ENCODE peak calls at places on chromosome 10, in ten cellular contexts. O, J, X, E, C, U, V, D, K and T are unnamed samples.

GRCh38 chr10:80191589-80192270 is 13.6 kb downstream of the ANXA11 start:
- DNase-seq in O (no peak), J (no peak), X (no peak), E (peak; percentile 84), C (no peak), U (no peak), V (no peak), D (no peak), K (no peak), T (no peak)

GRCh38 chr10:16644146-16644545 is 122.5 kb upstream of the C1QL3 start:
- DNase-seq in O (peak; percentile 1), J (no peak), X (no peak), E (no peak), C (no peak), U (no peak), V (no peak), D (no peak), K (no peak), T (no peak)

GRCh38 chr10:27658788-27659187 is 86.8 kb downstream of the MKX start:
- DNase-seq in O (no peak), J (no peak), X (no peak), E (no peak), C (no peak), U (no peak), V (no peak), D (no peak), K (no peak), T (no peak)

GRCh38 chr10:63318491-63318890 is 147.3 kb downstream of the JMJD1C start:
- DNase-seq in O (no peak), J (no peak), X (no peak), E (no peak), C (no peak), U (no peak), V (no peak), D (no peak), K (no peak), T (no peak)

GRCh38 chr10:31209523-31209922 is 109.5 kb upstream of the ZEB1 start:
- DNase-seq in O (peak; percentile 31), J (no peak), X (no peak), E (no peak), C (no peak), U (no peak), V (no peak), D (no peak), K (no peak), T (no peak)

GRCh38 chr10:121572857-121573540 is 25.2 kb downstream of the FGFR2 start:
- DNase-seq in O (no peak), J (no peak), X (no peak), E (no peak), C (no peak), U (no peak), V (no peak), D (no peak), K (no peak), T (no peak)

GRCh38 chr10:104318810-104319684 is 19.2 kb downstream of the ITPRIP start:
- DNase-seq in O (no peak), J (no peak), X (no peak), E (peak; percentile 35), C (no peak), U (no peak), V (no peak), D (no peak), K (peak; percentile 71), T (no peak)

GRCh38 chr10:71409516-71410104 is 12.9 kb downstream of the CDH23 start:
- DNase-seq in O (no peak), J (no peak), X (no peak), E (no peak), C (no peak), U (peak; percentile 46), V (no peak), D (no peak), K (no peak), T (no peak)

GRCh38 chr10:115851689-115852088 is 421.3 kb downstream of the GFRA1 start:
- DNase-seq in O (no peak), J (no peak), X (no peak), E (no peak), C (no peak), U (no peak), V (no peak), D (no peak), K (no peak), T (no peak)

GRCh38 chr10:14617850-14618249 is 156.8 kb downstream of the FAM107B start:
- DNase-seq in O (peak; percentile 89), J (no peak), X (no peak), E (no peak), C (no peak), U (no peak), V (no peak), D (no peak), K (no peak), T (no peak)

GRCh38 chr10:21499910-21500577 is 25.4 kb downstream of the SKIDA1 start:
- DNase-seq in O (no peak), J (no peak), X (peak; percentile 68), E (no peak), C (no peak), U (peak; percentile 86), V (peak; percentile 21), D (no peak), K (no peak), T (peak; percentile 32)

GRCh38 chr10:11611248-11612003 is at the start of gene USP6NL:
- DNase-seq in O (peak; percentile 83), J (peak; percentile 89), X (peak; percentile 96), E (peak; percentile 76), C (peak; percentile 73), U (peak; percentile 86), V (peak; percentile 93), D (peak; percentile 25), K (peak; percentile 91), T (peak; percentile 94)
- TF ChIP-seq POLR2A in O (peak; percentile 55), J (peak; percentile 91), X (peak; percentile 95), E (peak; percentile 60), C (peak; percentile 58), U (peak; percentile 79), V (peak; percentile 5), D (no peak), K (peak; percentile 59), T (peak; percentile 80)

GRCh38 chr10:13271552-13272163 is 28.2 kb downstream of the PHYH start:
- DNase-seq in O (peak; percentile 34), J (peak; percentile 15), X (peak; percentile 90), E (peak; percentile 45), C (peak; percentile 53), U (peak; percentile 91), V (peak; percentile 13), D (peak; percentile 6), K (peak; percentile 22), T (peak; percentile 54)

GRCh38 chr10:13268310-13268709 is 31.6 kb downstream of the PHYH start:
- DNase-seq in O (no peak), J (no peak), X (no peak), E (no peak), C (no peak), U (no peak), V (no peak), D (no peak), K (no peak), T (no peak)

GRCh38 chr10:13268841-13269240 is 31.0 kb downstream of the PHYH start:
- DNase-seq in O (peak; percentile 7), J (peak; percentile 29), X (no peak), E (no peak), C (no peak), U (no peak), V (no peak), D (no peak), K (no peak), T (peak; percentile 27)

GRCh38 chr10:13272164-13272571 is 27.7 kb downstream of the PHYH start:
- DNase-seq in O (no peak), J (peak; percentile 24), X (peak; percentile 87), E (peak; percentile 66), C (no peak), U (peak; percentile 52), V (peak; percentile 58), D (no peak), K (peak; percentile 53), T (no peak)

DNA sequence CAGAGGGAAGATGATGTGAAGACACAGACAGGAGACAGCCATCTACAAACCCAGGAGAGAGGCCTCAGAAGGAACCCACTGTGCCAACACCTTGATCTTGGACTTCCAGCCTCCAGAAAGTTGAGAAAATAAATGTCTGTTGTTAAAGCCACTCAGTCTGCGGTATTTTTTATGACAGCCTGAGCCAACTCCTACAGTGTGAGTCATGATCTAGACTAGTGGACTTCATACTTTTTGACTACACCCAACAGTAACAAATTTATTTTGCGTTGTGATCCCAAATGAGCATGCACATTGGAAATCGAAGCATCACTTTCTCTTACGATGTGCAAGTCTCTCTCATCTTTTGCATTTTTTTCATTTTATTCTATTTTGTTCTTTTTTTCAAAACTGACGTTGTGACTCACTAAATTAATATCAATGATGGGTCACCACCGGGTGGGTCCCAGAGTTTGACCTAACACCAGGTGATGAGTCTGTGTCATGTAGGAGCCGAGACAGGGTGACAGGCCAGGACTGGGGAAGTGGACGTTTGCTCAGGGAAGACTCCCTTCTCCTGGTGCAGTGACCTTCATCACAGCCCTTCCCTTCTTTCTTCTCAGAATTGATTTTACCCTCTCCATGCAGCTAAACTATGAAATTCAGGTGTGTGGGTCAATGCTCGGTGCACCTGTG is 28.9 kb downstream of the PHYH start:
- DNase-seq in O (peak; percentile 35), J (no peak), X (no peak), E (no peak), C (no peak), U (no peak), V (no peak), D (no peak), K (no peak), T (no peak)
- TF ChIP-seq POLR2A in O (no peak), J (no peak), X (no peak), E (no peak), C (no peak), U (no peak), V (no peak), D (no peak), K (no peak), T (no peak)

GRCh38 chr10:96516337-96516736 is 2.6 kb upstream of the TLL2 start:
- DNase-seq in O (no peak), J (no peak), X (no peak), E (no peak), C (no peak), U (no peak), V (no peak), D (no peak), K (no peak), T (peak; percentile 15)
- TF ChIP-seq POLR2A in O (peak; percentile 17), J (no peak), X (no peak), E (no peak), C (no peak), U (no peak), V (no peak), D (no peak), K (no peak), T (no peak)

DNA sequence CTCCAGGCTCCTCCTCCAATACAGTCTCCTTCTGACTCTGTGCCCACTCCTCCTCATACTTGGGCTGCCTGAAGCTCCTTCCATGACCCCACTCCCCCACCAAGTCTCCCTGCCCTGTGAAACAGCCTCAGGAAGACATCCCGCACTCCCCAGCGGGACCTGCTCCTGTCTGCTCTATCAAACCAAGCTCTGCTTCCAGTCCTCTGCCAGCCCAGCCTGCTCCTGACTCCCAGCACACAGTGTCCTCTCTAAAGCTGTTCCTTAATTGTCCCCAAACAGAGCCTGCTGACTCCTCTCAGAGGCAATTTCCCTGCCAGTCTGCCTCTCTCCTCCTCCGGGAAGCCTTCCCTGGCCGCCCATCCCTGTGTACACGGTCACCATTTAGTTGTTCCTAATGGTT is 9.9 kb downstream of the POLL start:
- DNase-seq in O (no peak), J (no peak), X (no peak), E (no peak), C (no peak), U (no peak), V (no peak), D (no peak), K (no peak), T (no peak)
- TF ChIP-seq POLR2A in O (no peak), J (no peak), X (no peak), E (no peak), C (no peak), U (no peak), V (no peak), D (no peak), K (no peak), T (no peak)